ENCODE peak calls at places on chromosomes 7 and 10, in four cellular contexts. D is ACHN; N is SHP77; T is CD4-positive, alpha-beta T cell. U is an unnamed sample.
A peak's percentile ranks its signal among the peaks of the same experiment; 100 is the strongest.

GRCh38 chr7:130910949-130911944 is 177.2 kb upstream of the KLF14 start:
- DNase-seq in D (peak; percentile 78), T (no peak), N (no peak), U (no peak)

GRCh38 chr7:56028942-56029630 is 22.2 kb downstream of the PSPH start:
- DNase-seq in T (no peak), D (no peak), N (no peak), U (peak; percentile 57)

GRCh38 chr10:2897619-2898508 is 169.5 kb upstream of the PFKP start:
- DNase-seq in T (no peak), D (no peak), N (no peak), U (no peak)

GRCh38 chr10:48589266-48589665 is 15.6 kb downstream of the ARHGAP22 start:
- DNase-seq in T (no peak), N (no peak), D (no peak), U (no peak)

GRCh38 chr7:977326-978048 is 2.1 kb upstream of the COX19 start:
- DNase-seq in T (no peak), D (peak; percentile 81), N (no peak), U (peak; percentile 84)

GRCh38 chr7:30238721-30239441 is 45.5 kb upstream of the ZNRF2 start:
- DNase-seq in N (peak; percentile 79), T (no peak), D (peak; percentile 38), U (peak; percentile 60)

GRCh38 chr7:40500209-40500608 is 365.4 kb downstream of the SUGCT start:
- DNase-seq in D (no peak), N (no peak), T (no peak), U (no peak)

GRCh38 chr10:12707461-12708185 is 293.9 kb downstream of the CCDC3 start:
- DNase-seq in N (peak; percentile 62), T (no peak), D (peak; percentile 88), U (peak; percentile 73)

GRCh38 chr10:59499460-59499859 is 137.1 kb upstream of the FAM13C start:
- DNase-seq in D (no peak), N (no peak), T (no peak), U (no peak)

GRCh38 chr7:124762611-124763143 is 2.9 kb downstream of the GPR37 start:
- DNase-seq in D (no peak), T (no peak), N (peak; percentile 72), U (peak; percentile 20)

GRCh38 chr7:55432937-55433784 is 68.0 kb downstream of the LANCL2 start:
- DNase-seq in D (peak; percentile 64), T (no peak), N (peak; percentile 78), U (peak; percentile 72)

GRCh38 chr10:123585477-123586445 is 80.4 kb upstream of the GPR26 start:
- DNase-seq in T (no peak), N (no peak), D (no peak), U (no peak)

GRCh38 chr7:128135275-128136214 is 104.3 kb upstream of the LRRC4 start:
- DNase-seq in T (peak; percentile 61), D (peak; percentile 67), N (peak; percentile 16), U (peak; percentile 71)

GRCh38 chr7:135361788-135362187 is 128.2 kb downstream of the STRA8 start:
- DNase-seq in N (no peak), D (no peak), T (no peak), U (no peak)

GRCh38 chr10:13871087-13871486 is 284.3 kb downstream of the PRPF18 start:
- DNase-seq in N (no peak), D (no peak), T (no peak), U (no peak)

GRCh38 chr10:69179089-69179742 is 818 bp upstream of the SUPV3L1 start:
- DNase-seq in D (peak; percentile 81), T (peak; percentile 33), N (no peak), U (peak; percentile 32)

GRCh38 chr7:45035909-45036308 is 35.9 kb downstream of the CCM2 start:
- DNase-seq in N (no peak), T (no peak), D (no peak), U (no peak)

GRCh38 chr10:12492016-12492415 is 142.7 kb downstream of the CAMK1D start:
- DNase-seq in N (no peak), D (no peak), T (no peak), U (no peak)

GRCh38 chr10:112524637-112525036 is 77.6 kb downstream of the VTI1A start:
- DNase-seq in N (no peak), T (no peak), D (no peak), U (no peak)

GRCh38 chr10:88473989-88474883 is 108.9 kb downstream of the RNLS start:
- DNase-seq in N (no peak), T (no peak), D (no peak), U (no peak)

GRCh38 chr10:35940067-35940989 is 298.2 kb upstream of the FZD8 start:
- DNase-seq in T (no peak), N (no peak), D (no peak), U (peak; percentile 43)

GRCh38 chr10:119306514-119306951 is 99.2 kb downstream of the GRK5 start:
- DNase-seq in D (peak; percentile 80), N (peak; percentile 73), T (peak; percentile 62), U (peak; percentile 12)

GRCh38 chr7:135991322-135991721 is 14.2 kb upstream of the MTPN start:
- DNase-seq in N (no peak), T (no peak), D (no peak), U (no peak)

GRCh38 chr10:29105516-29106215 is 183.2 kb upstream of the LYZL1 start:
- DNase-seq in N (no peak), T (no peak), D (no peak), U (peak; percentile 40)

GRCh38 chr7:2729043-2729892 is 41.3 kb downstream of the AMZ1 start:
- DNase-seq in D (no peak), N (no peak), T (no peak), U (no peak)

GRCh38 chr7:148633761-148634160 is 43.2 kb downstream of the C7orf33 start:
- DNase-seq in D (no peak), T (no peak), N (no peak), U (no peak)

GRCh38 chr10:57472823-57473619 is 794.7 kb downstream of the IPMK start:
- DNase-seq in T (no peak), N (no peak), D (no peak), U (no peak)

GRCh38 chr7:36131499-36131898 is 21.6 kb upstream of the EEPD1 start:
- DNase-seq in N (no peak), T (no peak), D (no peak), U (no peak)

GRCh38 chr7:30406664-30407425 is 71.7 kb downstream of the NOD1 start:
- DNase-seq in N (no peak), T (no peak), D (no peak), U (no peak)

GRCh38 chr7:137992042-137992737 is 9.7 kb downstream of the CREB3L2 start:
- DNase-seq in T (no peak), D (no peak), N (peak; percentile 80), U (peak; percentile 79)

GRCh38 chr7:130010689-130011412 is 40.3 kb downstream of the ZC3HC1 start:
- DNase-seq in D (peak; percentile 95), T (peak; percentile 88), N (peak; percentile 26), U (peak; percentile 87)

GRCh38 chr7:30349816-30350215 is 65.4 kb downstream of the ZNRF2 start:
- DNase-seq in D (no peak), N (no peak), T (no peak), U (no peak)

GRCh38 chr10:43890124-43890523 is 241.4 kb upstream of the ZNF32 start:
- DNase-seq in T (no peak), D (no peak), N (no peak), U (no peak)

GRCh38 chr10:123309740-123310139 is 155.5 kb downstream of the BUB3 start:
- DNase-seq in D (no peak), T (no peak), N (no peak), U (no peak)

GRCh38 chr7:112201421-112201820 is 4.8 kb downstream of the DOCK4 start:
- DNase-seq in D (no peak), T (no peak), N (no peak), U (no peak)

GRCh38 chr7:265192-265997 is 24.6 kb upstream of the FOXL3 start:
- DNase-seq in N (no peak), T (no peak), D (no peak), U (no peak)

GRCh38 chr7:140084142-140084655 is 21.4 kb upstream of the PARP12 start:
- DNase-seq in D (no peak), N (no peak), T (no peak), U (no peak)